ENCODE peak calls at places on chromosomes 5 and 9, in ten cellular contexts. P, G, W, C, R, Y, S, B, F and K are unnamed samples.

GRCh38 chr9:130526854-130527650 is 52.3 kb upstream of the FUBP3 start:
- DNase-seq in G (no peak), B (no peak), P (no peak), R (no peak), C (no peak), S (no peak), Y (no peak), F (no peak), W (no peak), K (peak)

GRCh38 chr9:78470741-78471140 is 173.8 kb downstream of the PSAT1 start:
- DNase-seq in F (no peak), W (no peak), Y (no peak), B (no peak), P (no peak), G (no peak), R (no peak), C (no peak), S (no peak), K (no peak)

GRCh38 chr9:82540175-82540574 is 522.8 kb downstream of the RASEF start:
- DNase-seq in R (no peak), W (no peak), B (no peak), S (no peak), F (no peak), P (no peak), C (peak), G (no peak), Y (no peak), K (no peak)

GRCh38 chr9:119907056-119907455 is 537.8 kb upstream of the BRINP1 start:
- DNase-seq in P (no peak), B (no peak), S (no peak), W (no peak), F (no peak), C (no peak), G (no peak), Y (no peak), R (no peak), K (no peak)

GRCh38 chr5:72752909-72753308 is 63.6 kb upstream of the TNPO1 start:
- DNase-seq in C (no peak), F (no peak), B (no peak), R (no peak), S (no peak), P (peak), W (no peak), G (no peak), Y (no peak), K (no peak)

GRCh38 chr5:147485046-147485445 is 24.8 kb downstream of the DPYSL3 start:
- DNase-seq in S (no peak), C (no peak), W (peak), G (no peak), R (no peak), B (no peak), F (no peak), P (no peak), Y (peak), K (no peak)

GRCh38 chr5:171762016-171762415 is 23.6 kb upstream of the SMIM23 start:
- DNase-seq in F (no peak), S (no peak), G (peak), R (no peak), C (no peak), B (no peak), Y (peak), P (no peak), W (no peak), K (no peak)

GRCh38 chr5:115838885-115839518 is 2.4 kb downstream of the ATG12 start:
- DNase-seq in R (no peak), W (peak), S (peak), B (peak), F (no peak), P (peak), G (no peak), Y (no peak), C (peak), K (no peak)

GRCh38 chr5:177410575-177410974 is 1.2 kb upstream of the F12 start:
- DNase-seq in R (no peak), Y (no peak), B (no peak), W (no peak), F (no peak), S (no peak), C (no peak), G (no peak), P (peak), K (no peak)

GRCh38 chr5:38450627-38451371 is 105.6 kb downstream of the LIFR start:
- DNase-seq in W (no peak), C (no peak), F (no peak), S (no peak), P (no peak), B (no peak), Y (no peak), R (no peak), G (no peak), K (no peak)

GRCh38 chr5:852431-853401 is 1.9 kb upstream of the ZDHHC11 start:
- DNase-seq in S (no peak), R (no peak), W (no peak), C (no peak), B (no peak), Y (no peak), F (no peak), P (no peak), G (no peak), K (no peak)

GRCh38 chr5:37116359-37116758 is 132.8 kb downstream of the CPLANE1 start:
- DNase-seq in C (no peak), Y (no peak), G (no peak), B (no peak), P (no peak), W (no peak), F (no peak), S (no peak), R (no peak), K (no peak)

GRCh38 chr5:119418782-119419101 is 33.6 kb upstream of the HSD17B4 start:
- DNase-seq in R (no peak), C (no peak), F (no peak), P (peak), B (no peak), G (no peak), Y (no peak), S (no peak), W (no peak), K (no peak)

GRCh38 chr5:108560581-108560980 is 178.7 kb upstream of the FBXL17 start:
- DNase-seq in R (peak), Y (peak), S (no peak), F (peak), G (no peak), P (no peak), B (no peak), C (peak), W (peak), K (no peak)

GRCh38 chr5:119400248-119400647 is 44.4 kb downstream of the TNFAIP8 start:
- DNase-seq in R (no peak), W (no peak), S (no peak), C (peak), B (no peak), G (no peak), F (no peak), Y (no peak), P (no peak), K (peak)

GRCh38 chr5:61746836-61747575 is 414.9 kb downstream of the ZSWIM6 start:
- DNase-seq in W (no peak), C (no peak), P (no peak), G (no peak), B (no peak), F (no peak), R (no peak), S (no peak), Y (no peak), K (no peak)

GRCh38 chr9:127972316-127972871 is 8.4 kb downstream of the EEIG1 start:
- DNase-seq in W (no peak), R (no peak), G (peak), S (no peak), C (no peak), F (peak), Y (no peak), P (no peak), B (no peak), K (no peak)

GRCh38 chr9:127968717-127969383 is 11.9 kb downstream of the EEIG1 start:
- DNase-seq in B (no peak), R (peak), P (no peak), Y (peak), S (no peak), F (peak), W (peak), G (no peak), C (peak), K (no peak)

GRCh38 chr9:127971357-127972315 is 9.2 kb downstream of the EEIG1 start:
- DNase-seq in R (no peak), S (no peak), C (no peak), W (no peak), G (peak), P (peak), B (peak), F (peak), Y (no peak), K (no peak)

GRCh38 chr9:127968046-127968445 is 12.7 kb downstream of the EEIG1 start:
- DNase-seq in G (no peak), C (peak), W (peak), S (no peak), F (no peak), Y (no peak), R (no peak), B (no peak), P (peak), K (no peak)

GRCh38 chr9:127970401-127971313 is 10.1 kb downstream of the EEIG1 start:
- DNase-seq in Y (no peak), R (no peak), G (peak), P (no peak), B (peak), W (no peak), F (no peak), S (peak), C (no peak), K (no peak)
- TF ChIP-seq CTCF in Y (no peak), R (no peak), G (no peak), P (no peak), B (no peak), W (no peak), F (no peak), S (no peak), C (no peak), K (no peak)

DNA sequence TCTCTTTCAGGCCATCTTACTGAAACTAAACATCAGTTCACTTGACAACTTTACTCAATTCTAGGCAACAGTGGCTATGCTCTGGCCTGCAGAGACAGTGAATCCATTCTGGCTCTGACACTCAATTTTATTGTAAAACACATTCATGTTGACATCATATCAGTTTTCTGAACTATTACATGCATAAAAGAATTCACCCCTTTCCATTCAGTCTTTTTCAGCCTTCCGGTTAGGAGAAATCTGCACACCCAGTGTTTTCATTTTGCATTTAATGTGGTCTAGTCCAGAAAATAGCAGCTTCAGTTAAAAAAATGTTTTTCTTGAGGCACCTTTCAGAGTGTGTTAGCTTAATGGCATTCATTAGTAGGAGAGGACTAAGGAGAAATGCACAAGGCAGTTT is 95.0 kb downstream of the PBX3 start:
- DNase-seq in S (no peak), B (no peak), P (no peak), C (no peak), W (no peak), Y (no peak), R (no peak), G (no peak), F (no peak), K (no peak)
- TF ChIP-seq CTCF in S (no peak), B (no peak), P (no peak), C (no peak), W (no peak), Y (no peak), R (no peak), G (no peak), F (no peak), K (no peak)

GRCh38 chr9:81103597-81104471 is 585.5 kb downstream of the TLE1 start:
- DNase-seq in P (no peak), G (no peak), S (no peak), F (no peak), B (no peak), R (no peak), W (peak), Y (no peak), C (peak), K (no peak)
- TF ChIP-seq CTCF in P (peak), G (no peak), S (no peak), F (peak), B (peak), R (peak), W (peak), Y (peak), C (peak), K (peak)

DNA sequence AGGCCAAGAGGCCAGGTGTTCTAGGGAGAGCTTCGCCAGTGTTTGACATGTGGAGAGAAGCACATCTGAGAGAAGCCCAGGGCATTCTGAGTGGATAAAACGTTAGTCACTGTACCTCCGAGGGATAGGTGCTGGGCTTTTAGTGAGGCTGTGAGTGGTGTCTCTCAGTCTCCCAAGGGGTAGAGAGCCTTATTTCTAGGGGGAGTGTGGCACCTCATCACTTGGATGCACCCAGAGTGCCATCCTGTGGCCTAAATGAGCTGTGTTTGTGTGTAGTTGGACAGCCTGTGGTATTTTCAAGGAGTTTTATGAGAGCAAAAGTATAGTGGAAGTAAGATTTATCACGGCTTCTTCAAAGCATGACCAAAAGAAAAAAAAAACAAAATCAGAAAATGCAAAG is 1046.9 kb upstream of the WWC1 start:
- DNase-seq in S (no peak), B (peak), F (no peak), C (peak), W (peak), R (no peak), G (no peak), P (peak), Y (no peak), K (peak)
- TF ChIP-seq CTCF in S (no peak), B (peak), F (peak), C (peak), W (no peak), R (peak), G (no peak), P (no peak), Y (no peak), K (peak)

GRCh38 chr9:109705515-109705914 is 74.5 kb upstream of the PALM2AKAP2 start:
- DNase-seq in C (peak), Y (peak), F (no peak), B (peak), G (no peak), W (peak), R (no peak), P (peak), S (no peak), K (no peak)
- TF ChIP-seq CTCF in C (no peak), Y (peak), F (no peak), B (no peak), G (no peak), W (no peak), R (no peak), P (no peak), S (no peak), K (no peak)

DNA sequence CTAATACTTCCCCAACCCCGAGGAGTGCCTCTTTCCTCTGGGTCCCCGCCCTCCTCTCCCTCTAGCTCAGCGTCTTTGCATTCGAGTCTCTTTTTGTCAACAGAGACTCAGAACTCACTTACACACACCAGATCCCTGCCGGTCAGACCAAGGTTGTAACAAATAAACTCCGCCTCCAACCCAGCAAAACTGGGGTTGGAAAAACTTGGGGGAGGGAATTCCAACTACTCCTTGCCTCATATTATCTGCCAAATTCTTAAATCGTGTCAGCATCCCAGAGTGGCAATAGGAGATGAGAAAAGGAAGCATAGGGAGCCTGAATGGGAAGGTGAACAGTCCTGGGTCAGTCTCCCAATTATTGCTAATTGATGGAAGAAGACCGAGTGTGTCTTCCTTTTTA is at the start of gene HTR1A:
- DNase-seq in R (no peak), C (no peak), P (no peak), W (no peak), G (no peak), Y (no peak), F (no peak), S (no peak), B (peak), K (no peak)
- TF ChIP-seq CTCF in R (no peak), C (no peak), P (no peak), W (no peak), G (no peak), Y (no peak), F (no peak), S (no peak), B (no peak), K (no peak)

GRCh38 chr9:87259543-87259942 is 238.1 kb upstream of the DAPK1 start:
- DNase-seq in S (no peak), F (no peak), B (no peak), P (no peak), Y (no peak), W (peak), C (no peak), G (no peak), R (no peak), K (peak)

GRCh38 chr9:87260171-87260570 is 237.5 kb upstream of the DAPK1 start:
- DNase-seq in F (no peak), B (no peak), W (no peak), R (no peak), P (no peak), C (no peak), S (no peak), Y (no peak), G (no peak), K (no peak)

GRCh38 chr9:87267251-87267679 is 230.4 kb upstream of the DAPK1 start:
- DNase-seq in Y (peak), P (no peak), C (no peak), B (no peak), G (no peak), F (peak), W (no peak), R (no peak), S (no peak), K (no peak)

GRCh38 chr9:87266697-87267096 is 231.0 kb upstream of the DAPK1 start:
- DNase-seq in G (no peak), Y (no peak), F (no peak), R (no peak), P (no peak), C (no peak), W (no peak), S (no peak), B (no peak), K (no peak)

GRCh38 chr9:87263291-87263690 is 234.4 kb upstream of the DAPK1 start:
- DNase-seq in R (no peak), C (no peak), W (no peak), B (peak), P (no peak), Y (no peak), S (no peak), G (no peak), F (no peak), K (peak)
- TF ChIP-seq CTCF in R (no peak), C (no peak), W (no peak), B (peak), P (no peak), Y (no peak), S (no peak), G (no peak), F (no peak), K (no peak)

DNA sequence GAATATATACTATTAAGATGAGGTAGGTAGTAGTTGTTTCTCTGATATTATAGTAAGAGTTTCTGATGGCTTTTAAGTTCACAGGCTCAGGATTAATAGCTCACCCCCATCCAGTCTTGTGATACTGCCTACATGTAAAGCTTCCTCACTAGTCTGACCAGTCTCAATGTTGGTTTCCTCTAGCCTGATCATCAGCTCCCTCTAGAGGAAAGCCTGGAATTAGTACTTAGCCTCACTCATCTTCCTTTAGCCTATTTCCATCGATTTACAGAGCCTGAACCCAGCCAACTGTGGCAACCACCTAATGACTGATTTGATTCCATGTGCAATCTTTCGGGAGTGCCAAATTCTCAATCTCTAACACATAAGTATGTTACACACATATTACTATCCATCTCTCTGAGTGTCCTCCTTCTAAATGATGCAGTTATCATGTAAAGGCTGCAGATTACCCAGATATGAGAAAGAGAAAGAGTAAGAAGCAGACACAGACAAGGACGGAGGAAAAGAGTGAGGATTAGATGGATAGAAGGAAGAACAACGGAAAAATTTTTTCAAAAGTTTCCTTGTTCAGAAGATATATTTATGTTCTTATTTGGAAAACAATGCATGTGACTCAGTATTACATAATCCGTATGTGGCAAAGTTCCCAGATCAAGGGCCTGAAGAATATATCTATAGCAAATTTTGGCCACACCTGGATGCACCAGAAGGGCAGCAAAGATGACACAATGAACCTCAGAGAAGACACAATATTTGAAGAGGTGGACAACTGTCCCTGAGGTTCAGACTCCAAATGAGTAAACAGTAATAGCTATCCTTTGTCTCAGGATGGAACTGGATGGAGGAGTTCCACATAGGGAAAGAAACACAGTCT is 333.7 kb downstream of the ELAVL2 start:
- DNase-seq in P (peak), B (peak), F (no peak), W (peak), R (no peak), C (peak), Y (no peak), S (peak), G (no peak), K (peak)
- TF ChIP-seq CTCF in P (peak), B (peak), F (peak), W (peak), R (peak), C (peak), Y (peak), S (peak), G (no peak), K (peak)